ENCODE peak calls at places on chromosomes 6 and 20, in nine cellular contexts. One of them, this sample, is unnamed.

GRCh38 chr20:16352751-16353150 is 220.5 kb downstream of the KIF16B start:
- DNase-seq in ELR: no peak
- DNase-seq in HFFc6: no peak
- DNase-seq in stimulated activated CD8-positive, alpha-beta memory T cell treated with anti-CD3 and anti-CD28 coated beads, Interleukin-15, amount 100 ng/mL, for 24 hours: no peak
- DNase-seq in stimulated activated CD4-positive, alpha-beta T cell treated with anti-CD3 and anti-CD28 coated beads, Interleukin-4, amount 100 ng/mL, for 1 hour: no peak
- DNase-seq in stomach: no peak
- DNase-seq in neural crest cell: no peak
- DNase-seq in germinal center: no peak
- DNase-seq in left colon: no peak
- DNase-seq in this sample: no peak

GRCh38 chr20:38307371-38308046 is 3.6 kb downstream of the BPI start:
- DNase-seq in stomach: no peak
- DNase-seq in ELR: peak; percentile 92
- DNase-seq in stimulated activated CD4-positive, alpha-beta T cell treated with anti-CD3 and anti-CD28 coated beads, Interleukin-4, amount 100 ng/mL, for 1 hour: no peak
- DNase-seq in stimulated activated CD8-positive, alpha-beta memory T cell treated with anti-CD3 and anti-CD28 coated beads, Interleukin-15, amount 100 ng/mL, for 24 hours: no peak
- DNase-seq in germinal center: no peak
- DNase-seq in left colon: no peak
- DNase-seq in HFFc6: peak; percentile 65
- DNase-seq in neural crest cell: no peak
- DNase-seq in this sample: peak; percentile 66

GRCh38 chr6:85866758-85867401 is 224.2 kb upstream of the SYNCRIP start:
- DNase-seq in stimulated activated CD4-positive, alpha-beta T cell treated with anti-CD3 and anti-CD28 coated beads, Interleukin-4, amount 100 ng/mL, for 1 hour: no peak
- DNase-seq in stimulated activated CD8-positive, alpha-beta memory T cell treated with anti-CD3 and anti-CD28 coated beads, Interleukin-15, amount 100 ng/mL, for 24 hours: no peak
- DNase-seq in left colon: no peak
- DNase-seq in ELR: no peak
- DNase-seq in stomach: no peak
- DNase-seq in neural crest cell: no peak
- DNase-seq in HFFc6: no peak
- DNase-seq in germinal center: no peak
- DNase-seq in this sample: no peak

GRCh38 chr6:28141500-28142329 is at the start of gene ZKSCAN8:
- DNase-seq in neural crest cell: peak; percentile 67
- DNase-seq in stomach: peak; percentile 78
- DNase-seq in ELR: peak; percentile 96
- DNase-seq in HFFc6: peak; percentile 71
- DNase-seq in stimulated activated CD4-positive, alpha-beta T cell treated with anti-CD3 and anti-CD28 coated beads, Interleukin-4, amount 100 ng/mL, for 1 hour: peak; percentile 70
- DNase-seq in left colon: peak; percentile 81
- DNase-seq in germinal center: peak; percentile 86
- DNase-seq in stimulated activated CD8-positive, alpha-beta memory T cell treated with anti-CD3 and anti-CD28 coated beads, Interleukin-15, amount 100 ng/mL, for 24 hours: peak; percentile 36
- DNase-seq in this sample: no peak

GRCh38 chr6:33904050-33904827 is 100.4 kb upstream of the MLN start:
- DNase-seq in HFFc6: no peak
- DNase-seq in ELR: no peak
- DNase-seq in neural crest cell: peak; percentile 5
- DNase-seq in germinal center: no peak
- DNase-seq in stimulated activated CD8-positive, alpha-beta memory T cell treated with anti-CD3 and anti-CD28 coated beads, Interleukin-15, amount 100 ng/mL, for 24 hours: no peak
- DNase-seq in stimulated activated CD4-positive, alpha-beta T cell treated with anti-CD3 and anti-CD28 coated beads, Interleukin-4, amount 100 ng/mL, for 1 hour: peak; percentile 26
- DNase-seq in left colon: peak; percentile 51
- DNase-seq in stomach: no peak
- DNase-seq in this sample: no peak

GRCh38 chr6:126633362-126633761 is 293.4 kb downstream of the CENPW start:
- DNase-seq in stimulated activated CD8-positive, alpha-beta memory T cell treated with anti-CD3 and anti-CD28 coated beads, Interleukin-15, amount 100 ng/mL, for 24 hours: no peak
- DNase-seq in left colon: no peak
- DNase-seq in stomach: no peak
- DNase-seq in germinal center: no peak
- DNase-seq in ELR: no peak
- DNase-seq in HFFc6: no peak
- DNase-seq in stimulated activated CD4-positive, alpha-beta T cell treated with anti-CD3 and anti-CD28 coated beads, Interleukin-4, amount 100 ng/mL, for 1 hour: no peak
- DNase-seq in neural crest cell: no peak
- DNase-seq in this sample: no peak

GRCh38 chr6:3147914-3148757 is 9.2 kb downstream of the TUBB2A start:
- DNase-seq in HFFc6: no peak
- DNase-seq in stomach: no peak
- DNase-seq in neural crest cell: no peak
- DNase-seq in stimulated activated CD4-positive, alpha-beta T cell treated with anti-CD3 and anti-CD28 coated beads, Interleukin-4, amount 100 ng/mL, for 1 hour: no peak
- DNase-seq in left colon: no peak
- DNase-seq in ELR: no peak
- DNase-seq in stimulated activated CD8-positive, alpha-beta memory T cell treated with anti-CD3 and anti-CD28 coated beads, Interleukin-15, amount 100 ng/mL, for 24 hours: no peak
- DNase-seq in germinal center: no peak
- DNase-seq in this sample: no peak

GRCh38 chr20:19008497-19008896 is 194.9 kb downstream of the SCP2D1 start:
- DNase-seq in ELR: no peak
- DNase-seq in germinal center: no peak
- DNase-seq in HFFc6: no peak
- DNase-seq in neural crest cell: no peak
- DNase-seq in stimulated activated CD4-positive, alpha-beta T cell treated with anti-CD3 and anti-CD28 coated beads, Interleukin-4, amount 100 ng/mL, for 1 hour: no peak
- DNase-seq in stimulated activated CD8-positive, alpha-beta memory T cell treated with anti-CD3 and anti-CD28 coated beads, Interleukin-15, amount 100 ng/mL, for 24 hours: no peak
- DNase-seq in stomach: no peak
- DNase-seq in left colon: no peak
- DNase-seq in this sample: no peak

GRCh38 chr6:117414770-117415169 is 11.0 kb downstream of the ROS1 start:
- DNase-seq in ELR: no peak
- DNase-seq in germinal center: no peak
- DNase-seq in HFFc6: no peak
- DNase-seq in stimulated activated CD4-positive, alpha-beta T cell treated with anti-CD3 and anti-CD28 coated beads, Interleukin-4, amount 100 ng/mL, for 1 hour: no peak
- DNase-seq in stimulated activated CD8-positive, alpha-beta memory T cell treated with anti-CD3 and anti-CD28 coated beads, Interleukin-15, amount 100 ng/mL, for 24 hours: no peak
- DNase-seq in stomach: no peak
- DNase-seq in neural crest cell: no peak
- DNase-seq in left colon: no peak
- DNase-seq in this sample: no peak

GRCh38 chr6:7827142-7827541 is 83.4 kb downstream of the TXNDC5 start:
- DNase-seq in stomach: no peak
- DNase-seq in left colon: no peak
- DNase-seq in neural crest cell: no peak
- DNase-seq in stimulated activated CD8-positive, alpha-beta memory T cell treated with anti-CD3 and anti-CD28 coated beads, Interleukin-15, amount 100 ng/mL, for 24 hours: no peak
- DNase-seq in ELR: no peak
- DNase-seq in stimulated activated CD4-positive, alpha-beta T cell treated with anti-CD3 and anti-CD28 coated beads, Interleukin-4, amount 100 ng/mL, for 1 hour: no peak
- DNase-seq in germinal center: no peak
- DNase-seq in HFFc6: peak; percentile 17
- DNase-seq in this sample: no peak

GRCh38 chr20:36399147-36399968 is 93.2 kb downstream of the DLGAP4 start:
- DNase-seq in neural crest cell: peak; percentile 63
- DNase-seq in HFFc6: no peak
- DNase-seq in stomach: peak; percentile 33
- DNase-seq in ELR: peak; percentile 76
- DNase-seq in germinal center: peak; percentile 59
- DNase-seq in left colon: peak; percentile 32
- DNase-seq in stimulated activated CD4-positive, alpha-beta T cell treated with anti-CD3 and anti-CD28 coated beads, Interleukin-4, amount 100 ng/mL, for 1 hour: peak; percentile 31
- DNase-seq in stimulated activated CD8-positive, alpha-beta memory T cell treated with anti-CD3 and anti-CD28 coated beads, Interleukin-15, amount 100 ng/mL, for 24 hours: no peak
- DNase-seq in this sample: no peak

GRCh38 chr6:35629876-35630378 is 58.8 kb downstream of the FKBP5 start:
- DNase-seq in stimulated activated CD4-positive, alpha-beta T cell treated with anti-CD3 and anti-CD28 coated beads, Interleukin-4, amount 100 ng/mL, for 1 hour: no peak
- DNase-seq in left colon: no peak
- DNase-seq in stimulated activated CD8-positive, alpha-beta memory T cell treated with anti-CD3 and anti-CD28 coated beads, Interleukin-15, amount 100 ng/mL, for 24 hours: no peak
- DNase-seq in HFFc6: no peak
- DNase-seq in germinal center: no peak
- DNase-seq in neural crest cell: no peak
- DNase-seq in stomach: no peak
- DNase-seq in ELR: peak; percentile 4
- DNase-seq in this sample: no peak